ENCODE peak calls at places on chromosome 7, in six cellular contexts. L is bronchial epithelial cell; R is osteocyte; U is stimulated activated CD4-positive, alpha-beta T cell treated with anti-CD3 and anti-CD28 coated beads, Interleukin-12 subunit alpha, Interleukin-12 subunit beta, amount 100 ng/mL, for 24 hours; S is lung; F is type B pancreatic cell. G is an unnamed sample.

GRCh38 chr7:129160161-129160911 is 15.8 kb downstream of the TSPAN33 start:
- DNase-seq in L (no peak), R (no peak), U (no peak), S (no peak), F (no peak), G (no peak)

GRCh38 chr7:140403878-140404564 is at the start of gene RAB19:
- DNase-seq in L (no peak), R (no peak), U (no peak), S (peak), F (no peak), G (peak)

GRCh38 chr7:135385209-135385608 is 124.7 kb downstream of the CNOT4 start:
- DNase-seq in L (peak), R (no peak), U (no peak), S (no peak), F (no peak), G (no peak)

GRCh38 chr7:44161371-44161770 is 20.2 kb upstream of the MYL7 start:
- DNase-seq in L (no peak), R (no peak), U (no peak), S (no peak), F (no peak), G (no peak)

GRCh38 chr7:22675917-22676343 is 51.1 kb upstream of the IL6 start:
- DNase-seq in L (no peak), R (no peak), U (no peak), S (no peak), F (no peak), G (peak)

GRCh38 chr7:150324366-150324961 is 1.1 kb upstream of the ACTR3C start:
- DNase-seq in L (peak), R (no peak), U (no peak), S (no peak), F (no peak), G (no peak)

GRCh38 chr7:35545831-35546230 is 149.1 kb downstream of the HERPUD2 start:
- DNase-seq in L (no peak), R (no peak), U (no peak), S (no peak), F (no peak), G (no peak)

GRCh38 chr7:37495574-37496184 is 47.0 kb upstream of the ELMO1 start:
- DNase-seq in L (peak), R (no peak), U (no peak), S (no peak), F (no peak), G (no peak)

GRCh38 chr7:151852486-151853396 is 24.2 kb downstream of the PRKAG2 start:
- DNase-seq in L (no peak), R (no peak), U (no peak), S (no peak), F (no peak), G (no peak)

GRCh38 chr7:123522061-123522460 is 12.3 kb downstream of the IQUB start:
- DNase-seq in L (no peak), R (no peak), U (no peak), S (no peak), F (no peak), G (no peak)

GRCh38 chr7:2709553-2710165 is 21.7 kb downstream of the AMZ1 start:
- DNase-seq in L (peak), R (no peak), U (peak), S (peak), F (no peak), G (peak)